ENCODE peak calls at places on chromosomes 13 and 19, in seven cellular contexts. One of them, this sample, is unnamed.

GRCh38 chr13:101065314-101065713 is 351.0 kb downstream of the NALCN start:
- DNase-seq in CD8-positive, alpha-beta T cell: no peak
- DNase-seq in neural progenitor cell: no peak
- DNase-seq in iPS DF 6.9: no peak
- DNase-seq in effector memory CD4-positive, alpha-beta T cell: no peak
- DNase-seq in GM23248: peak; percentile 86
- DNase-seq in osteoblast: peak; percentile 43
- DNase-seq in this sample: no peak

GRCh38 chr13:79548886-79549285 is 67.9 kb downstream of the NDFIP2 start:
- DNase-seq in CD8-positive, alpha-beta T cell: no peak
- DNase-seq in neural progenitor cell: no peak
- DNase-seq in iPS DF 6.9: no peak
- DNase-seq in effector memory CD4-positive, alpha-beta T cell: no peak
- DNase-seq in GM23248: no peak
- DNase-seq in osteoblast: no peak
- DNase-seq in this sample: no peak

GRCh38 chr13:105450784-105451183 is 1084.7 kb downstream of the EFNB2 start:
- DNase-seq in CD8-positive, alpha-beta T cell: no peak
- DNase-seq in neural progenitor cell: no peak
- DNase-seq in iPS DF 6.9: no peak
- DNase-seq in effector memory CD4-positive, alpha-beta T cell: no peak
- DNase-seq in GM23248: no peak
- DNase-seq in osteoblast: no peak
- DNase-seq in this sample: no peak

GRCh38 chr13:114200673-114201005 is 21.6 kb downstream of the CFAP97D2 start:
- DNase-seq in CD8-positive, alpha-beta T cell: no peak
- DNase-seq in neural progenitor cell: no peak
- DNase-seq in iPS DF 6.9: no peak
- DNase-seq in effector memory CD4-positive, alpha-beta T cell: no peak
- DNase-seq in GM23248: no peak
- DNase-seq in osteoblast: no peak
- DNase-seq in this sample: no peak

GRCh38 chr13:65789815-65790214 is 1440.3 kb downstream of the PCDH9 start:
- DNase-seq in CD8-positive, alpha-beta T cell: no peak
- DNase-seq in neural progenitor cell: no peak
- DNase-seq in iPS DF 6.9: no peak
- DNase-seq in effector memory CD4-positive, alpha-beta T cell: no peak
- DNase-seq in GM23248: peak; percentile 4
- DNase-seq in osteoblast: peak; percentile 73
- DNase-seq in this sample: no peak

GRCh38 chr19:50659318-50660082 is 10.3 kb downstream of the C19orf81 start:
- DNase-seq in CD8-positive, alpha-beta T cell: no peak
- DNase-seq in neural progenitor cell: peak; percentile 72
- DNase-seq in iPS DF 6.9: no peak
- DNase-seq in effector memory CD4-positive, alpha-beta T cell: no peak
- DNase-seq in GM23248: no peak
- DNase-seq in osteoblast: no peak
- DNase-seq in this sample: no peak

GRCh38 chr19:54168174-54168917 is 4.6 kb downstream of the TMC4 start:
- DNase-seq in CD8-positive, alpha-beta T cell: peak; percentile 90
- DNase-seq in neural progenitor cell: peak; percentile 91
- DNase-seq in iPS DF 6.9: no peak
- DNase-seq in effector memory CD4-positive, alpha-beta T cell: peak; percentile 84
- DNase-seq in GM23248: peak; percentile 89
- DNase-seq in osteoblast: peak; percentile 99
- DNase-seq in this sample: peak; percentile 93

GRCh38 chr13:55341891-55342290 is 1798.8 kb upstream of the PRR20A start:
- DNase-seq in CD8-positive, alpha-beta T cell: no peak
- DNase-seq in neural progenitor cell: no peak
- DNase-seq in iPS DF 6.9: no peak
- DNase-seq in effector memory CD4-positive, alpha-beta T cell: no peak
- DNase-seq in GM23248: no peak
- DNase-seq in osteoblast: no peak
- DNase-seq in this sample: no peak

GRCh38 chr13:100397627-100398026 is 191.0 kb downstream of the GGACT start:
- DNase-seq in CD8-positive, alpha-beta T cell: no peak
- DNase-seq in neural progenitor cell: no peak
- DNase-seq in iPS DF 6.9: no peak
- DNase-seq in effector memory CD4-positive, alpha-beta T cell: no peak
- DNase-seq in GM23248: no peak
- DNase-seq in osteoblast: no peak
- DNase-seq in this sample: no peak

GRCh38 chr19:40592170-40592569 is 9.0 kb upstream of the LTBP4 start:
- DNase-seq in CD8-positive, alpha-beta T cell: no peak
- DNase-seq in neural progenitor cell: peak; percentile 44
- DNase-seq in iPS DF 6.9: no peak
- DNase-seq in effector memory CD4-positive, alpha-beta T cell: no peak
- DNase-seq in GM23248: peak; percentile 63
- DNase-seq in osteoblast: peak; percentile 94
- DNase-seq in this sample: no peak

GRCh38 chr19:11242864-11243797 is 3.7 kb downstream of the ANGPTL8 start:
- DNase-seq in CD8-positive, alpha-beta T cell: peak; percentile 78
- DNase-seq in neural progenitor cell: peak; percentile 92
- DNase-seq in iPS DF 6.9: peak; percentile 54
- DNase-seq in effector memory CD4-positive, alpha-beta T cell: peak; percentile 79
- DNase-seq in GM23248: peak; percentile 85
- DNase-seq in osteoblast: peak; percentile 100
- DNase-seq in this sample: peak; percentile 15

GRCh38 chr13:28493740-28494536 is 990 bp downstream of the FLT1 start:
- DNase-seq in CD8-positive, alpha-beta T cell: no peak
- DNase-seq in neural progenitor cell: peak; percentile 67
- DNase-seq in iPS DF 6.9: no peak
- DNase-seq in effector memory CD4-positive, alpha-beta T cell: no peak
- DNase-seq in GM23248: peak; percentile 51
- DNase-seq in osteoblast: peak; percentile 86
- DNase-seq in this sample: no peak

GRCh38 chr13:37109080-37109678 is 3.7 kb upstream of the CSNK1A1L start:
- DNase-seq in CD8-positive, alpha-beta T cell: no peak
- DNase-seq in neural progenitor cell: peak; percentile 30
- DNase-seq in iPS DF 6.9: no peak
- DNase-seq in effector memory CD4-positive, alpha-beta T cell: no peak
- DNase-seq in GM23248: peak; percentile 69
- DNase-seq in osteoblast: no peak
- DNase-seq in this sample: peak; percentile 42

GRCh38 chr19:18433039-18433691 is 4.8 kb downstream of the ISYNA1 start:
- DNase-seq in CD8-positive, alpha-beta T cell: no peak
- DNase-seq in neural progenitor cell: peak; percentile 50
- DNase-seq in iPS DF 6.9: no peak
- DNase-seq in effector memory CD4-positive, alpha-beta T cell: no peak
- DNase-seq in GM23248: peak; percentile 20
- DNase-seq in osteoblast: peak; percentile 88
- DNase-seq in this sample: no peak

GRCh38 chr13:53201454-53202225 is 173.0 kb downstream of the OLFM4 start:
- DNase-seq in CD8-positive, alpha-beta T cell: no peak
- DNase-seq in neural progenitor cell: peak; percentile 77
- DNase-seq in iPS DF 6.9: no peak
- DNase-seq in effector memory CD4-positive, alpha-beta T cell: no peak
- DNase-seq in GM23248: peak; percentile 36
- DNase-seq in osteoblast: peak; percentile 58
- DNase-seq in this sample: peak; percentile 32

GRCh38 chr19:8212212-8212611 is 3.0 kb downstream of the CERS4 start:
- DNase-seq in CD8-positive, alpha-beta T cell: no peak
- DNase-seq in neural progenitor cell: no peak
- DNase-seq in iPS DF 6.9: no peak
- DNase-seq in effector memory CD4-positive, alpha-beta T cell: no peak
- DNase-seq in GM23248: no peak
- DNase-seq in osteoblast: no peak
- DNase-seq in this sample: no peak

GRCh38 chr13:41513600-41513999 is 56.2 kb downstream of the RGCC start:
- DNase-seq in CD8-positive, alpha-beta T cell: no peak
- DNase-seq in neural progenitor cell: no peak
- DNase-seq in iPS DF 6.9: no peak
- DNase-seq in effector memory CD4-positive, alpha-beta T cell: no peak
- DNase-seq in GM23248: no peak
- DNase-seq in osteoblast: no peak
- DNase-seq in this sample: no peak

GRCh38 chr13:41514853-41515395 is 57.6 kb downstream of the RGCC start:
- DNase-seq in CD8-positive, alpha-beta T cell: no peak
- DNase-seq in neural progenitor cell: no peak
- DNase-seq in iPS DF 6.9: no peak
- DNase-seq in effector memory CD4-positive, alpha-beta T cell: no peak
- DNase-seq in GM23248: no peak
- DNase-seq in osteoblast: no peak
- DNase-seq in this sample: no peak

GRCh38 chr13:41516760-41517159 is 59.4 kb downstream of the RGCC start:
- DNase-seq in CD8-positive, alpha-beta T cell: no peak
- DNase-seq in neural progenitor cell: no peak
- DNase-seq in iPS DF 6.9: no peak
- DNase-seq in effector memory CD4-positive, alpha-beta T cell: no peak
- DNase-seq in GM23248: no peak
- DNase-seq in osteoblast: no peak
- DNase-seq in this sample: no peak

GRCh38 chr13:41515491-41516139 is 58.3 kb downstream of the RGCC start:
- DNase-seq in CD8-positive, alpha-beta T cell: no peak
- DNase-seq in neural progenitor cell: no peak
- DNase-seq in iPS DF 6.9: no peak
- DNase-seq in effector memory CD4-positive, alpha-beta T cell: no peak
- DNase-seq in GM23248: no peak
- DNase-seq in osteoblast: no peak
- DNase-seq in this sample: no peak

DNA sequence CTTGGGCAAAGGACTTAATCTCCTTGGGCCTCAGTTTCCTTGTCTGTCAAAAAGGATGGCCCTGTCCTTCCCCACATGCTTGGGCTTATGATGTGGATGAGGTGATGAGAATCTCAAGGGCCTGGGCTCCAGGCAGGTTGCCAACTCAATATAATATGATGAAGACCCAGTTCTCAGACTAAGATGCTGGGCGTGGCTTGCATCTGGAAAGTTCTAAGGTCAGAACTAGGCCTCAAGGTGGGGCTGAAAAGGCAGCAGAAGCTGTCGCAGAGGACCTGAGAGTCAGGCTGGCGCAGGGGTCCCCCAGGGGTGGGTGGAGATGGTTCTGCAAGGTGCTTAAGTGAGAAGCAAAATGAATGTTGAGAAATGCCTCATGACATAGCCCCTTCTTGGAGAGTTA is 58.8 kb downstream of the RGCC start:
- DNase-seq in CD8-positive, alpha-beta T cell: no peak
- DNase-seq in neural progenitor cell: no peak
- DNase-seq in iPS DF 6.9: no peak
- DNase-seq in effector memory CD4-positive, alpha-beta T cell: no peak
- DNase-seq in GM23248: no peak
- DNase-seq in osteoblast: no peak
- DNase-seq in this sample: no peak
- H3K4me1 ChIP-seq in CD8-positive, alpha-beta T cell: no peaks in the 10 kb centered on the region
- H3K4me1 ChIP-seq in neural progenitor cell: no peaks in the 10 kb centered on the region
- H3K4me1 ChIP-seq in iPS DF 6.9: no peaks in the 10 kb centered on the region
- H3K4me1 ChIP-seq in effector memory CD4-positive, alpha-beta T cell: no peaks in the 10 kb centered on the region
- H3K4me1 ChIP-seq in GM23248: peaks cover 10% of the 10 kb centered on the region
- H3K4me1 ChIP-seq in osteoblast: peaks cover 10% of the 10 kb centered on the region
- H3K4me1 ChIP-seq in this sample: no peaks in the 10 kb centered on the region

GRCh38 chr13:33958964-33959363 is 141.0 kb downstream of the RFC3 start:
- DNase-seq in CD8-positive, alpha-beta T cell: no peak
- DNase-seq in neural progenitor cell: no peak
- DNase-seq in iPS DF 6.9: no peak
- DNase-seq in effector memory CD4-positive, alpha-beta T cell: no peak
- DNase-seq in GM23248: no peak
- DNase-seq in osteoblast: no peak
- DNase-seq in this sample: no peak
- H3K27me3 ChIP-seq in CD8-positive, alpha-beta T cell: no peaks in the 10 kb centered on the region
- H3K27me3 ChIP-seq in neural progenitor cell: no peaks in the 10 kb centered on the region
- H3K27me3 ChIP-seq in iPS DF 6.9: no peaks in the 10 kb centered on the region
- H3K27me3 ChIP-seq in effector memory CD4-positive, alpha-beta T cell: no peaks in the 10 kb centered on the region
- H3K27me3 ChIP-seq in GM23248: no peaks in the 10 kb centered on the region
- H3K27me3 ChIP-seq in osteoblast: no peaks in the 10 kb centered on the region
- H3K27me3 ChIP-seq in this sample: no peaks in the 10 kb centered on the region

DNA sequence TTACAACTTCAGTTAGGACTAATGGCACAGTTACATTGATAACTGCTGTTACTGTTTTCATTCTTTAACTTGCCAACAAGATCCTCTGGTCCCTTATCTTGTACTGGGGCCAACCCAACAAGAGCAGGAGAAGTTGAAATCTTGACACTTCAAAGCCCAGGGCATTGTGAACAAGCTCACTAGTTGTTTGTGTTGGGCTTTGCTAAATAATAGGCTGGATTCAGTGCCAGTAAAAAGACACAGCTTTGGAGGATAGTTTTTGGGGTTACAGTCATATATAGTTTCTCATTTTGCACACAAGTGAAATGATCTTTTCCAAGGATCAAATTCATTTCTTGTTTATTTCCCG is 30.3 kb upstream of the LRCH1 start:
- DNase-seq in CD8-positive, alpha-beta T cell: no peak
- DNase-seq in neural progenitor cell: no peak
- DNase-seq in iPS DF 6.9: no peak
- DNase-seq in effector memory CD4-positive, alpha-beta T cell: no peak
- DNase-seq in GM23248: no peak
- DNase-seq in osteoblast: no peak
- DNase-seq in this sample: no peak
- H3K4me1 ChIP-seq in CD8-positive, alpha-beta T cell: no peaks in the 10 kb centered on the region
- H3K4me1 ChIP-seq in neural progenitor cell: no peaks in the 10 kb centered on the region
- H3K4me1 ChIP-seq in iPS DF 6.9: no peaks in the 10 kb centered on the region
- H3K4me1 ChIP-seq in effector memory CD4-positive, alpha-beta T cell: no peaks in the 10 kb centered on the region
- H3K4me1 ChIP-seq in GM23248: no peaks in the 10 kb centered on the region
- H3K4me1 ChIP-seq in osteoblast: peaks cover under 1% of the 10 kb centered on the region
- H3K4me1 ChIP-seq in this sample: peaks cover 3% of the 10 kb centered on the region

DNA sequence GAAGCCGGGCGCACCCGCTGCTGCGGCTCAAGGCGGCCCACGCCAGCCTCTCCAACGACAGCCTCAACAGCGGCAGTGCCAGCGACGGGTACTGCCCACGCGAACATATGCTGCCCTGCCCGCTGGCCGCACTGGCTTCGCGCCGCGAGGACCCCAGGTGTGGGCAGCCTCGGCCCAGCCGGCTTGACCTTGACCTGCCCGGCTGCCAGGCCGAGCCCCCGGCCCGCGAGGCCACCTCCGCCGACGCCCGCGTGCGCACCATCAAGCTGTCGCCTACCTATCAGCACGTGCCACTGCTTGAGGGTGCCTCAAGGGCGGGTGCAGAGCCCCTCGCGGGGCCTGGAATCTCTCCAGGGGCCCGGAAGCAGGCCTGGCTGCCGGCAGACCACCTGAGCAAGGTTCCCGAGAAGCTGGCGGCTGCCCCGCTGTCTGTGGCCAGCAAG is 13.0 kb downstream of the C19orf25 start:
- DNase-seq in CD8-positive, alpha-beta T cell: no peak
- DNase-seq in neural progenitor cell: no peak
- DNase-seq in iPS DF 6.9: no peak
- DNase-seq in effector memory CD4-positive, alpha-beta T cell: no peak
- DNase-seq in GM23248: no peak
- DNase-seq in osteoblast: no peak
- DNase-seq in this sample: no peak
- H3K27me3 ChIP-seq in CD8-positive, alpha-beta T cell: peaks cover 21% of the 10 kb centered on the region
- H3K27me3 ChIP-seq in neural progenitor cell: peaks cover 85% of the 10 kb centered on the region
- H3K27me3 ChIP-seq in iPS DF 6.9: peaks cover 51% of the 10 kb centered on the region
- H3K27me3 ChIP-seq in effector memory CD4-positive, alpha-beta T cell: peaks cover 35% of the 10 kb centered on the region
- H3K27me3 ChIP-seq in GM23248: no peaks in the 10 kb centered on the region
- H3K27me3 ChIP-seq in osteoblast: peaks cover 44% of the 10 kb centered on the region
- H3K27me3 ChIP-seq in this sample: peaks cover 43% of the 10 kb centered on the region